ENCODE peak calls at places on chromosomes 6 and 20, in seven cellular contexts. R is left ventricle myocardium inferior; Q is G401; E is left cardiac atrium; J is spleen; F is activated naive CD4-positive, alpha-beta T cell treated with anti-CD3 and anti-CD28 coated beads for 36 hours; D is kidney glomerular epithelial cell. H is an unnamed sample.

GRCh38 chr6:57247603-57248002 is 25.5 kb upstream of the RAB23 start:
- DNase-seq in R (no peak), Q (no peak), E (no peak), J (no peak), F (no peak), D (no peak), H (no peak)

GRCh38 chr6:151475653-151476523 is 17.9 kb upstream of the CCDC170 start:
- DNase-seq in R (no peak), Q (peak), E (no peak), J (no peak), F (peak), D (peak), H (peak)

GRCh38 chr20:59082077-59082740 is 39.6 kb upstream of the PRELID3B start:
- DNase-seq in R (no peak), Q (no peak), E (no peak), J (no peak), F (no peak), D (no peak), H (no peak)

GRCh38 chr20:37542281-37542680 is 14.6 kb upstream of the BLCAP start:
- DNase-seq in R (no peak), Q (no peak), E (no peak), J (no peak), F (no peak), D (no peak), H (no peak)

GRCh38 chr6:26338810-26339209 is 26.2 kb upstream of the BTN3A2 start:
- DNase-seq in R (no peak), Q (no peak), E (no peak), J (no peak), F (no peak), D (no peak), H (no peak)

GRCh38 chr6:1609662-1610496 is at the start of gene FOXC1:
- DNase-seq in R (peak), Q (peak), E (peak), J (peak), F (peak), D (peak), H (peak)

GRCh38 chr6:146149770-146150169 is 120.9 kb downstream of the GRM1 start:
- DNase-seq in R (no peak), Q (no peak), E (no peak), J (no peak), F (no peak), D (no peak), H (no peak)

GRCh38 chr6:69145062-69145461 is 510.0 kb downstream of the ADGRB3 start:
- DNase-seq in R (no peak), Q (no peak), E (no peak), J (no peak), F (no peak), D (no peak), H (no peak)

GRCh38 chr20:48419173-48419572 is 408.6 kb downstream of the PREX1 start:
- DNase-seq in R (no peak), Q (no peak), E (no peak), J (no peak), F (no peak), D (no peak), H (no peak)

GRCh38 chr20:59823456-59823855 is 110.0 kb downstream of the SYCP2 start:
- DNase-seq in R (no peak), Q (no peak), E (no peak), J (no peak), F (no peak), D (no peak), H (no peak)

GRCh38 chr20:1567392-1568165 is 10.1 kb upstream of the SIRPD start:
- DNase-seq in R (no peak), Q (no peak), E (no peak), J (no peak), F (no peak), D (peak), H (no peak)

GRCh38 chr6:18117136-18117535 is 5.3 kb downstream of the NHLRC1 start:
- DNase-seq in R (no peak), Q (no peak), E (no peak), J (no peak), F (no peak), D (no peak), H (no peak)

GRCh38 chr6:36997811-36998722 is 7.4 kb upstream of the FGD2 start:
- DNase-seq in R (peak), Q (peak), E (peak), J (no peak), F (no peak), D (no peak), H (no peak)

GRCh38 chr6:46733410-46733809 is 1.8 kb downstream of the PLA2G7 start:
- DNase-seq in R (no peak), Q (peak), E (no peak), J (no peak), F (no peak), D (no peak), H (no peak)

GRCh38 chr20:63775096-63775978 is 35.8 kb downstream of the SLC2A4RG start:
- DNase-seq in R (no peak), Q (peak), E (peak), J (no peak), F (no peak), D (no peak), H (peak)

GRCh38 chr6:135535989-135536414 is 38.5 kb upstream of the AHI1 start:
- DNase-seq in R (no peak), Q (peak), E (no peak), J (no peak), F (no peak), D (peak), H (peak)

GRCh38 chr20:32201296-32201976 is 6.1 kb downstream of the PLAGL2 start:
- DNase-seq in R (no peak), Q (no peak), E (no peak), J (no peak), F (no peak), D (peak), H (no peak)

GRCh38 chr6:137176729-137177128 is 3.3 kb upstream of the IL22RA2 start:
- DNase-seq in R (no peak), Q (no peak), E (no peak), J (no peak), F (no peak), D (no peak), H (no peak)

GRCh38 chr6:163712569-163712966 is 298.1 kb downstream of the QKI start:
- DNase-seq in R (no peak), Q (no peak), E (no peak), J (no peak), F (no peak), D (no peak), H (no peak)

GRCh38 chr6:158000530-158001307 is 19.1 kb downstream of the SYNJ2 start:
- DNase-seq in R (peak), Q (no peak), E (peak), J (peak), F (no peak), D (no peak), H (no peak)

GRCh38 chr6:42166444-42167141 is 6.6 kb upstream of the GUCA1A start:
- DNase-seq in R (peak), Q (peak), E (peak), J (no peak), F (peak), D (peak), H (peak)